ENCODE peak calls at places on chromosome X, in nine cellular contexts. W is CD8-positive, alpha-beta memory T cell; D is CD4-positive, alpha-beta T cell; S is endodermal cell; G is Caco-2; X is CD8-positive, alpha-beta T cell; I is left ventricle myocardium inferior; E is H9; N is pancreas. Q is an unnamed sample.

GRCh38 chrX:130053236-130053635 is 57.1 kb downstream of the ELF4 start:
- DNase-seq in W (no peak), D (no peak), S (no peak), G (no peak), X (no peak), I (no peak), E (no peak), N (no peak), Q (no peak)

GRCh38 chrX:124257924-124258706 is 74.3 kb upstream of the TEX13D start:
- DNase-seq in W (no peak), D (no peak), S (no peak), G (no peak), X (no peak), I (no peak), E (no peak), N (no peak), Q (no peak)

GRCh38 chrX:17590892-17591740 is 146.2 kb upstream of the SCML1 start:
- DNase-seq in W (no peak), D (peak; percentile 0), S (peak; percentile 86), G (peak; percentile 50), X (no peak), I (peak; percentile 24), E (peak; percentile 64), N (peak; percentile 28), Q (peak; percentile 78)

GRCh38 chrX:38982370-38982769 is 181.1 kb downstream of the MID1IP1 start:
- DNase-seq in W (no peak), D (no peak), S (no peak), G (no peak), X (no peak), I (no peak), E (no peak), N (no peak), Q (no peak)

GRCh38 chrX:41881166-41881565 is 42.2 kb downstream of the CASK start:
- DNase-seq in W (no peak), D (no peak), S (no peak), G (no peak), X (no peak), I (no peak), E (no peak), N (no peak), Q (no peak)

GRCh38 chrX:140762061-140762460 is 52.5 kb downstream of the LINC00632 start:
- DNase-seq in W (no peak), D (no peak), S (peak; percentile 77), G (peak; percentile 9), X (no peak), I (no peak), E (peak; percentile 45), N (peak; percentile 13), Q (peak; percentile 37)

GRCh38 chrX:117120700-117121099 is 657.9 kb upstream of the CT83 start:
- DNase-seq in W (no peak), D (no peak), S (peak; percentile 45), G (no peak), X (no peak), I (no peak), E (no peak), N (no peak), Q (no peak)

GRCh38 chrX:106952988-106953387 is 32.8 kb downstream of the CLDN2 start:
- DNase-seq in W (no peak), D (no peak), S (no peak), G (no peak), X (no peak), I (no peak), E (no peak), N (no peak), Q (no peak)

GRCh38 chrX:348461-349117 is 30.0 kb upstream of the GTPBP6 start:
- DNase-seq in W (no peak), D (no peak), S (no peak), G (no peak), X (no peak), I (peak; percentile 9), E (no peak), N (no peak), Q (peak; percentile 66)

GRCh38 chrX:69085826-69086225 is 79.4 kb downstream of the PJA1 start:
- DNase-seq in W (no peak), D (no peak), S (no peak), G (no peak), X (no peak), I (no peak), E (no peak), N (no peak), Q (no peak)

GRCh38 chrX:154431321-154431720 is 2.8 kb downstream of the ATP6AP1 start:
- DNase-seq in W (no peak), D (no peak), S (no peak), G (no peak), X (no peak), I (peak; percentile 38), E (no peak), N (no peak), Q (peak; percentile 46)
- H3K9me3 ChIP-seq in W (no peaks in the 10 kb centered on the region), D (no peaks in the 10 kb centered on the region), S (no peaks in the 10 kb centered on the region), G (no peaks in the 10 kb centered on the region), X (no peaks in the 10 kb centered on the region), I (no peaks in the 10 kb centered on the region), E (peaks cover 39% of the 10 kb centered on the region), N (no peaks in the 10 kb centered on the region), Q (no peaks in the 10 kb centered on the region)

GRCh38 chrX:22378296-22378695 is 105.6 kb downstream of the CBLL2 start:
- DNase-seq in W (no peak), D (no peak), S (no peak), G (no peak), X (no peak), I (no peak), E (no peak), N (no peak), Q (no peak)
- H3K9me3 ChIP-seq in W (no peaks in the 10 kb centered on the region), D (no peaks in the 10 kb centered on the region), S (no peaks in the 10 kb centered on the region), G (no peaks in the 10 kb centered on the region), X (no peaks in the 10 kb centered on the region), I (peaks cover 6% of the 10 kb centered on the region), E (no peaks in the 10 kb centered on the region), N (no peaks in the 10 kb centered on the region), Q (no peaks in the 10 kb centered on the region)

DNA sequence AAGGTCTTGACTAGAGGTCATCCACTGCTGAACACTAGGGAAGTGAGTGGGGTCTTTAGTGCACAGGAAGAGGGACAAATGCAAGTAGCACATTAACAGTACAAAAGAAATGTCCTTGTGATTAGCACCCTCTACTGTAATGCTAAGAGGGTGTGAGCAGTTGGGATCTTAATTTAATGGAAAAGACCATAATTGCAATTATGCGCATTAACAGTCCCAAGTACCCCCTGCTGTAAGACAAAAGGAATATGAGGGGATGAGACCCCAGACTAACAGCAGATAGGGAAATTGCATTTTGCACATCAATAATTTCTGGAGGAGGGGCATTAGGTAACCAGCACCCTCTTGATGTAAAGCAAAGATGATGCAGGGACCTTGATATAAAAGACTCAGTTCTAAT is 285.0 kb downstream of the CHIC1 start:
- DNase-seq in W (no peak), D (no peak), S (no peak), G (no peak), X (no peak), I (no peak), E (no peak), N (no peak), Q (no peak)
- H3K9me3 ChIP-seq in W (no peaks in the 10 kb centered on the region), D (no peaks in the 10 kb centered on the region), S (no peaks in the 10 kb centered on the region), G (no peaks in the 10 kb centered on the region), X (no peaks in the 10 kb centered on the region), I (no peaks in the 10 kb centered on the region), E (peaks cover 12% of the 10 kb centered on the region), N (no peaks in the 10 kb centered on the region), Q (no peaks in the 10 kb centered on the region)

DNA sequence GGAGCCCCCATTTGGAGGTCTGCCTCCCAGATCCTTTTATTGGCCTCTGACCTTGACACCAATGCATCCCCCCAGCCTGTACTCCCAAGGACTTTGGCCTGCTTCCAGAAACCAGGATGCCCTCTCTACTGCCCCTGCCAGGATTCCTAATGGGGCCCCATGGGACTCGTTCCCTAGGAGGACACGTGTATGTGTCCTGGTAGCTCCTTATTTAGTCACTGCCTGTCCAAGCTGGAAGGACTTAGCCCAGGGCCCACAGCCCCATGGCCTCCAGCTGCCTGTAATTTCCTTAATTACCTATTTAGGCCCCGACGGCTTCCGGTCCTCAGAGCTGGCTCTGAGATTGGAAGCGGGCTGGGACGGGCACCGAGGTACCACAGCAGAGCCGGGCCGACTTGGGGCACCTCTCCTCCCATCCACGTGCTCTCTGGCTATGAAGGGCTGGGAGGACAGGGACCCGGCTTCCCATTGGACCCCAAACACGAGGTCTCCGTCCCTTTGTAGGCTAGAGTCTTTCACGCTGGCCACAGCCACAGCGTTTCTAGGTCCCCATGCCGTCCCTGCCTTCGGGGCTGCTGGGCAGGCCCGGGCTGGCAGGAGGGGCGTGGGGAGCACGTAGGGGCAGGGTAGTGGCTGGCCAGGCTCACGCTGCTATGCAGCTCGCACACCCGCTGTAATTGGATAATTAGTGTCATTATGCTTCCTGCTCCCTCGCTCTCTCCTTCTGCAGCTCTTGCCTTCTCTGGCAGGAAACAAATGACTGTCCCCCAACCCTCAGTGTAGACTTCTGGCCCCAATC is 9.6 kb downstream of the ATP2B3 start:
- DNase-seq in W (no peak), D (no peak), S (no peak), G (no peak), X (no peak), I (no peak), E (no peak), N (no peak), Q (no peak)
- H3K9me3 ChIP-seq in W (no peaks in the 10 kb centered on the region), D (no peaks in the 10 kb centered on the region), S (no peaks in the 10 kb centered on the region), G (no peaks in the 10 kb centered on the region), X (no peaks in the 10 kb centered on the region), I (no peaks in the 10 kb centered on the region), E (peaks cover 47% of the 10 kb centered on the region), N (no peaks in the 10 kb centered on the region), Q (no peaks in the 10 kb centered on the region)

DNA sequence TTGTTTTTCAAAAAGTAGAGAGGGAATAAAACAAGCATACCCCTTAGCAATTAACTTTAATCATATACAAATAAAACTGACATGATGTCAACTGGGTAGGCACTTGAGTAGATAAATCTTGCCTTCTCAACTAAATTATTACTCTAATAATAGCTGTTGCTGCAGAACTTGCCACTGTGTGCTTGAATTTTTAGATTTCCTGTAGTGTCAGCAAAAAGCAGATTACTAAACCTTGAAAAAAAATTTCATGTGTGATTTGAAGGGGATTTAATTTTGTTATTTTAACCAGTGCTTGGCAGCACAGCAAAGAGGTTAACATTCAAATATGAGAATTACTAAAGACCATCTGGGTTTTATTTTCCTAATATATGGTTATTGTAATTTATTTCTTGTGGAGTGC is 438.3 kb upstream of the SPANXN1 start:
- DNase-seq in W (no peak), D (no peak), S (no peak), G (no peak), X (no peak), I (no peak), E (no peak), N (no peak), Q (no peak)
- H3K9me3 ChIP-seq in W (no peaks in the 10 kb centered on the region), D (no peaks in the 10 kb centered on the region), S (peaks cover 24% of the 10 kb centered on the region), G (no peaks in the 10 kb centered on the region), X (no peaks in the 10 kb centered on the region), I (no peaks in the 10 kb centered on the region), E (peaks cover 16% of the 10 kb centered on the region), N (no peaks in the 10 kb centered on the region), Q (no peaks in the 10 kb centered on the region)

GRCh38 chrX:44975666-44976263 is 102.8 kb downstream of the KDM6A start:
- DNase-seq in W (no peak), D (no peak), S (no peak), G (no peak), X (no peak), I (no peak), E (no peak), N (no peak), Q (no peak)
- H3K9me3 ChIP-seq in W (no peaks in the 10 kb centered on the region), D (peaks cover 10% of the 10 kb centered on the region), S (peaks cover 37% of the 10 kb centered on the region), G (no peaks in the 10 kb centered on the region), X (no peaks in the 10 kb centered on the region), I (peaks cover 29% of the 10 kb centered on the region), E (no peaks in the 10 kb centered on the region), N (no peaks in the 10 kb centered on the region), Q (no peaks in the 10 kb centered on the region)

GRCh38 chrX:2220296-2220695 is 280.5 kb downstream of the DHRSX start:
- DNase-seq in W (no peak), D (no peak), S (no peak), G (no peak), X (no peak), I (no peak), E (no peak), N (no peak), Q (no peak)
- H3K9me3 ChIP-seq in W (peaks cover 12% of the 10 kb centered on the region), D (peaks cover 55% of the 10 kb centered on the region), S (peaks cover 60% of the 10 kb centered on the region), G (peaks cover 13% of the 10 kb centered on the region), X (peaks cover 13% of the 10 kb centered on the region), I (peaks cover 59% of the 10 kb centered on the region), E (peaks cover 55% of the 10 kb centered on the region), N (no peaks in the 10 kb centered on the region), Q (no peaks in the 10 kb centered on the region)

GRCh38 chrX:47976254-47977151 is 27.3 kb downstream of the ZNF182 start:
- DNase-seq in W (no peak), D (no peak), S (no peak), G (no peak), X (no peak), I (no peak), E (no peak), N (no peak), Q (no peak)
- H3K9me3 ChIP-seq in W (peaks cover 49% of the 10 kb centered on the region), D (peaks cover 76% of the 10 kb centered on the region), S (peaks cover 79% of the 10 kb centered on the region), G (no peaks in the 10 kb centered on the region), X (peaks cover 37% of the 10 kb centered on the region), I (peaks cover 72% of the 10 kb centered on the region), E (peaks cover 95% of the 10 kb centered on the region), N (peaks cover 8% of the 10 kb centered on the region), Q (no peaks in the 10 kb centered on the region)

Q was measured in adrenal gland.